ENCODE peak calls at places on chromosomes 16 and 17, in eight cellular contexts. One of them, this sample, is unnamed.

GRCh38 chr17:38430316-38430715 is 2.1 kb downstream of the ARHGAP23 start:
- DNase-seq in DND-41: no peak
- DNase-seq in left lung: no peak
- DNase-seq in AG04450: no peak
- DNase-seq in kidney: no peak
- DNase-seq in ascending aorta: no peak
- DNase-seq in B cell: no peak
- DNase-seq in upper lobe of right lung: no peak
- DNase-seq in this sample: no peak

GRCh38 chr16:74462361-74462760 is 41.1 kb upstream of the CLEC18B start:
- DNase-seq in DND-41: no peak
- DNase-seq in left lung: no peak
- DNase-seq in AG04450: no peak
- DNase-seq in kidney: no peak
- DNase-seq in ascending aorta: no peak
- DNase-seq in B cell: no peak
- DNase-seq in upper lobe of right lung: no peak
- DNase-seq in this sample: no peak

GRCh38 chr16:71526111-71526998 is at the start of gene CHST4:
- DNase-seq in DND-41: no peak
- DNase-seq in left lung: no peak
- DNase-seq in AG04450: peak
- DNase-seq in kidney: no peak
- DNase-seq in ascending aorta: no peak
- DNase-seq in B cell: no peak
- DNase-seq in upper lobe of right lung: no peak
- DNase-seq in this sample: no peak

GRCh38 chr17:42538482-42538881 is 2.4 kb downstream of the NAGLU start:
- DNase-seq in DND-41: no peak
- DNase-seq in left lung: no peak
- DNase-seq in AG04450: no peak
- DNase-seq in kidney: no peak
- DNase-seq in ascending aorta: no peak
- DNase-seq in B cell: no peak
- DNase-seq in upper lobe of right lung: no peak
- DNase-seq in this sample: no peak

GRCh38 chr16:81902025-81902424 is 109.2 kb downstream of the SDR42E1 start:
- DNase-seq in DND-41: no peak
- DNase-seq in left lung: no peak
- DNase-seq in AG04450: no peak
- DNase-seq in kidney: no peak
- DNase-seq in ascending aorta: no peak
- DNase-seq in B cell: no peak
- DNase-seq in upper lobe of right lung: no peak
- DNase-seq in this sample: no peak

GRCh38 chr16:11183035-11183812 is 72.8 kb downstream of the SOCS1 start:
- DNase-seq in DND-41: no peak
- DNase-seq in left lung: no peak
- DNase-seq in AG04450: no peak
- DNase-seq in kidney: no peak
- DNase-seq in ascending aorta: no peak
- DNase-seq in B cell: peak
- DNase-seq in upper lobe of right lung: no peak
- DNase-seq in this sample: no peak

GRCh38 chr16:30761427-30761927 is 385 bp downstream of the CFAP119 start:
- DNase-seq in DND-41: peak
- DNase-seq in left lung: peak
- DNase-seq in AG04450: no peak
- DNase-seq in kidney: peak
- DNase-seq in ascending aorta: no peak
- DNase-seq in B cell: peak
- DNase-seq in upper lobe of right lung: peak
- DNase-seq in this sample: no peak

GRCh38 chr17:8272421-8272820 is 16.0 kb upstream of the RANGRF start:
- DNase-seq in DND-41: no peak
- DNase-seq in left lung: no peak
- DNase-seq in AG04450: no peak
- DNase-seq in kidney: peak
- DNase-seq in ascending aorta: no peak
- DNase-seq in B cell: no peak
- DNase-seq in upper lobe of right lung: no peak
- DNase-seq in this sample: no peak

GRCh38 chr17:70310251-70310672 is 140.9 kb downstream of the KCNJ2 start:
- DNase-seq in DND-41: no peak
- DNase-seq in left lung: no peak
- DNase-seq in AG04450: no peak
- DNase-seq in kidney: no peak
- DNase-seq in ascending aorta: no peak
- DNase-seq in B cell: no peak
- DNase-seq in upper lobe of right lung: no peak
- DNase-seq in this sample: no peak

GRCh38 chr17:75693500-75694481 is 26.7 kb downstream of the SAP30BP start:
- DNase-seq in DND-41: no peak
- DNase-seq in left lung: no peak
- DNase-seq in AG04450: no peak
- DNase-seq in kidney: peak
- DNase-seq in ascending aorta: peak
- DNase-seq in B cell: no peak
- DNase-seq in upper lobe of right lung: peak
- DNase-seq in this sample: peak
- TF ChIP-seq CTCF in DND-41: no peak
- TF ChIP-seq CTCF in left lung: no peak
- TF ChIP-seq CTCF in AG04450: no peak
- TF ChIP-seq CTCF in kidney: no peak
- TF ChIP-seq CTCF in ascending aorta: no peak
- TF ChIP-seq CTCF in B cell: no peak
- TF ChIP-seq CTCF in upper lobe of right lung: no peak
- TF ChIP-seq CTCF in this sample: no peak

GRCh38 chr16:52578007-52578828 is 31.3 kb upstream of the TOX3 start:
- DNase-seq in DND-41: no peak
- DNase-seq in left lung: no peak
- DNase-seq in AG04450: no peak
- DNase-seq in kidney: no peak
- DNase-seq in ascending aorta: no peak
- DNase-seq in B cell: no peak
- DNase-seq in upper lobe of right lung: no peak
- DNase-seq in this sample: no peak

GRCh38 chr16:52580488-52580887 is 33.5 kb upstream of the TOX3 start:
- DNase-seq in DND-41: no peak
- DNase-seq in left lung: no peak
- DNase-seq in AG04450: no peak
- DNase-seq in kidney: no peak
- DNase-seq in ascending aorta: no peak
- DNase-seq in B cell: no peak
- DNase-seq in upper lobe of right lung: no peak
- DNase-seq in this sample: no peak

GRCh38 chr16:52584354-52584840 is 37.5 kb upstream of the TOX3 start:
- DNase-seq in DND-41: no peak
- DNase-seq in left lung: no peak
- DNase-seq in AG04450: no peak
- DNase-seq in kidney: no peak
- DNase-seq in ascending aorta: no peak
- DNase-seq in B cell: no peak
- DNase-seq in upper lobe of right lung: no peak
- DNase-seq in this sample: no peak

GRCh38 chr16:52578829-52579193 is 31.9 kb upstream of the TOX3 start:
- DNase-seq in DND-41: no peak
- DNase-seq in left lung: no peak
- DNase-seq in AG04450: no peak
- DNase-seq in kidney: no peak
- DNase-seq in ascending aorta: no peak
- DNase-seq in B cell: no peak
- DNase-seq in upper lobe of right lung: no peak
- DNase-seq in this sample: no peak

DNA sequence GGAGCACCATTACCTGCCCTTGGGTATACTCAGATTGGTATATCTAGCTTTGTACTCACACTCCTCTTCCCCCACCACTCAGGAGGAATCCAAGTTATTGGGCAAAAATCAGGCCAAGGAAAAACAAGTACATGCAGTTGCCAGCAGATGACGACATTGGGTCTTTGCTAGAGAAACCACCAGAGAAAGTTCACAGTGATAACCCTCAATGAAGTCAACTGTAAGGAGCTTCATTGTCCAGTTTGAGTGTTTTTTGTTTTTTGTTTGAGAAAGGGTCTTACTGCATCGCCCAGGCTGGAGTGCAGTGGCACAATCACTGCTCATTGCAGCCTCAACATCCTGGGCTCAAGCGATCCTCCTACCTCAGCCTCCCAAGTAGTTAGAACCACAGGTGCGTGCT is 34.6 kb upstream of the TOX3 start:
- DNase-seq in DND-41: no peak
- DNase-seq in left lung: no peak
- DNase-seq in AG04450: no peak
- DNase-seq in kidney: no peak
- DNase-seq in ascending aorta: no peak
- DNase-seq in B cell: no peak
- DNase-seq in upper lobe of right lung: no peak
- DNase-seq in this sample: no peak
- TF ChIP-seq CTCF in DND-41: peak
- TF ChIP-seq CTCF in left lung: no peak
- TF ChIP-seq CTCF in AG04450: no peak
- TF ChIP-seq CTCF in kidney: peak
- TF ChIP-seq CTCF in ascending aorta: no peak
- TF ChIP-seq CTCF in B cell: no peak
- TF ChIP-seq CTCF in upper lobe of right lung: no peak
- TF ChIP-seq CTCF in this sample: no peak

GRCh38 chr16:62190426-62190825 is 154.2 kb upstream of the CDH8 start:
- DNase-seq in DND-41: no peak
- DNase-seq in left lung: no peak
- DNase-seq in AG04450: no peak
- DNase-seq in kidney: no peak
- DNase-seq in ascending aorta: no peak
- DNase-seq in B cell: no peak
- DNase-seq in upper lobe of right lung: no peak
- DNase-seq in this sample: no peak

GRCh38 chr16:62194828-62195227 is 158.6 kb upstream of the CDH8 start:
- DNase-seq in DND-41: no peak
- DNase-seq in left lung: no peak
- DNase-seq in AG04450: no peak
- DNase-seq in kidney: no peak
- DNase-seq in ascending aorta: no peak
- DNase-seq in B cell: no peak
- DNase-seq in upper lobe of right lung: no peak
- DNase-seq in this sample: no peak
- TF ChIP-seq CTCF in DND-41: no peak
- TF ChIP-seq CTCF in left lung: no peak
- TF ChIP-seq CTCF in AG04450: no peak
- TF ChIP-seq CTCF in kidney: no peak
- TF ChIP-seq CTCF in ascending aorta: no peak
- TF ChIP-seq CTCF in B cell: no peak
- TF ChIP-seq CTCF in upper lobe of right lung: no peak
- TF ChIP-seq CTCF in this sample: no peak

GRCh38 chr16:77955127-77955526 is 67.2 kb upstream of the CLEC3A start:
- DNase-seq in DND-41: no peak
- DNase-seq in left lung: no peak
- DNase-seq in AG04450: no peak
- DNase-seq in kidney: no peak
- DNase-seq in ascending aorta: no peak
- DNase-seq in B cell: no peak
- DNase-seq in upper lobe of right lung: no peak
- DNase-seq in this sample: no peak

GRCh38 chr16:77946834-77947233 is 75.5 kb upstream of the CLEC3A start:
- DNase-seq in DND-41: no peak
- DNase-seq in left lung: no peak
- DNase-seq in AG04450: no peak
- DNase-seq in kidney: no peak
- DNase-seq in ascending aorta: no peak
- DNase-seq in B cell: no peak
- DNase-seq in upper lobe of right lung: no peak
- DNase-seq in this sample: no peak

GRCh38 chr16:77949445-77949844 is 72.9 kb upstream of the CLEC3A start:
- DNase-seq in DND-41: no peak
- DNase-seq in left lung: no peak
- DNase-seq in AG04450: no peak
- DNase-seq in kidney: no peak
- DNase-seq in ascending aorta: no peak
- DNase-seq in B cell: no peak
- DNase-seq in upper lobe of right lung: no peak
- DNase-seq in this sample: no peak

GRCh38 chr16:77956231-77956630 is 66.1 kb upstream of the CLEC3A start:
- DNase-seq in DND-41: no peak
- DNase-seq in left lung: no peak
- DNase-seq in AG04450: no peak
- DNase-seq in kidney: no peak
- DNase-seq in ascending aorta: no peak
- DNase-seq in B cell: no peak
- DNase-seq in upper lobe of right lung: no peak
- DNase-seq in this sample: no peak

DNA sequence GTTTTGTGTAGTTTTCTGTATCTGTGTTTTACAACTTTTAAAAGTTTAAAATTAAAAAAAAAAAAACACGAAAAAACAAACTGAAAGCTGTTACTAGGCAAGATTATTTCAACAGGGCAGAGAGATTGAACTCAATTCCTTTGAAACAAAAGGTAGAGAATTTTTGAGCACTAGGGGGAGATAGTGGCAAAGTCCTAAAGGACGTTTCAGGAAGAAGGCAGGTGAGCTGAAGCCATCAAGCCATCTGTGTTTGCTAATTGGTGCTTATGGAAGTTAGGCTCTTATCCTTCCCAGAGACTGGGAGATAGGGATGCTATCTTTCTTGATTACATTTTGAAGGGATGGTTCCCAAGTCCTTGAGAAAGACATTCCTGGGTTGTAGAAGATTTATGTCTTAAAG is 70.6 kb upstream of the CLEC3A start:
- DNase-seq in DND-41: no peak
- DNase-seq in left lung: no peak
- DNase-seq in AG04450: no peak
- DNase-seq in kidney: no peak
- DNase-seq in ascending aorta: no peak
- DNase-seq in B cell: no peak
- DNase-seq in upper lobe of right lung: no peak
- DNase-seq in this sample: no peak
- TF ChIP-seq CTCF in DND-41: peak
- TF ChIP-seq CTCF in left lung: no peak
- TF ChIP-seq CTCF in AG04450: peak
- TF ChIP-seq CTCF in kidney: peak
- TF ChIP-seq CTCF in ascending aorta: peak
- TF ChIP-seq CTCF in B cell: peak
- TF ChIP-seq CTCF in upper lobe of right lung: peak
- TF ChIP-seq CTCF in this sample: no peak

This sample was measured in omental fat pad.